ENCODE peak calls at places on chromosome 7, in four cellular contexts. One of them, this sample, is unnamed.

GRCh38 chr7:44622342-44623151 is 16.1 kb downstream of the OGDH start:
- DNase-seq in A549: no peak
- DNase-seq in HepG2: peak
- DNase-seq in K562: no peak
- DNase-seq in this sample: no peak

GRCh38 chr7:111071556-111071955 is 19.4 kb upstream of the LRRN3 start:
- DNase-seq in A549: no peak
- DNase-seq in HepG2: no peak
- DNase-seq in K562: no peak
- DNase-seq in this sample: no peak

GRCh38 chr7:14403587-14403986 is 414.1 kb upstream of the ETV1 start:
- DNase-seq in A549: no peak
- DNase-seq in HepG2: no peak
- DNase-seq in K562: no peak
- DNase-seq in this sample: no peak

GRCh38 chr7:822692-823276 is 9.5 kb upstream of the SUN1 start:
- DNase-seq in K562: no peak
- DNase-seq in A549: no peak
- DNase-seq in HepG2: no peak
- DNase-seq in this sample: no peak

GRCh38 chr7:156475179-156475578 is 165.4 kb upstream of the RNF32 start:
- DNase-seq in HepG2: no peak
- DNase-seq in K562: no peak
- DNase-seq in A549: no peak
- DNase-seq in this sample: peak

GRCh38 chr7:41633690-41634089 is 69.2 kb downstream of the INHBA start:
- DNase-seq in HepG2: no peak
- DNase-seq in K562: no peak
- DNase-seq in A549: no peak
- DNase-seq in this sample: no peak

GRCh38 chr7:151800861-151801260 is 76.1 kb downstream of the PRKAG2 start:
- DNase-seq in A549: no peak
- DNase-seq in K562: no peak
- DNase-seq in HepG2: no peak
- DNase-seq in this sample: no peak

GRCh38 chr7:152329469-152329868 is 106.3 kb downstream of the KMT2C start:
- DNase-seq in A549: no peak
- DNase-seq in K562: no peak
- DNase-seq in HepG2: no peak
- DNase-seq in this sample: no peak

GRCh38 chr7:127374181-127374580 is 18.3 kb downstream of the ZNF800 start:
- DNase-seq in HepG2: no peak
- DNase-seq in A549: no peak
- DNase-seq in K562: no peak
- DNase-seq in this sample: no peak

GRCh38 chr7:80428161-80429054 is 83.5 kb downstream of the GNAT3 start:
- DNase-seq in A549: peak
- DNase-seq in HepG2: peak
- DNase-seq in K562: no peak
- DNase-seq in this sample: no peak

GRCh38 chr7:38584443-38585210 is 46.5 kb downstream of the AMPH start:
- DNase-seq in A549: no peak
- DNase-seq in K562: no peak
- DNase-seq in HepG2: no peak
- DNase-seq in this sample: no peak

GRCh38 chr7:47444376-47445098 is 137.4 kb downstream of the TNS3 start:
- DNase-seq in K562: no peak
- DNase-seq in HepG2: peak
- DNase-seq in A549: peak
- DNase-seq in this sample: no peak

GRCh38 chr7:134813668-134814067 is 34.2 kb downstream of the CALD1 start:
- DNase-seq in K562: no peak
- DNase-seq in HepG2: no peak
- DNase-seq in A549: no peak
- DNase-seq in this sample: no peak

GRCh38 chr7:20998309-20998708 is 211.6 kb upstream of the SP8 start:
- DNase-seq in K562: no peak
- DNase-seq in A549: no peak
- DNase-seq in HepG2: peak
- DNase-seq in this sample: no peak

GRCh38 chr7:116949941-116950801 is 3.1 kb upstream of the ST7 start:
- DNase-seq in A549: no peak
- DNase-seq in K562: peak
- DNase-seq in HepG2: no peak
- DNase-seq in this sample: no peak

GRCh38 chr7:16447867-16448266 is 17.7 kb downstream of the SOSTDC1 start:
- DNase-seq in K562: no peak
- DNase-seq in A549: no peak
- DNase-seq in HepG2: no peak
- DNase-seq in this sample: no peak
- TF ChIP-seq KDM1A in K562: no peak
- TF ChIP-seq KDM1A in A549: no peak
- TF ChIP-seq KDM1A in HepG2: no peak
- TF ChIP-seq KDM1A in this sample: no peak

GRCh38 chr7:17369686-17370426 is 71.4 kb downstream of the AHR start:
- DNase-seq in K562: no peak
- DNase-seq in A549: peak
- DNase-seq in HepG2: peak
- DNase-seq in this sample: no peak
- TF ChIP-seq ESRRA in K562: no peak
- TF ChIP-seq ESRRA in A549: no peak
- TF ChIP-seq ESRRA in HepG2: no peak
- TF ChIP-seq ESRRA in this sample: no peak

GRCh38 chr7:55502209-55502608 is 70.1 kb downstream of the VOPP1 start:
- DNase-seq in A549: no peak
- DNase-seq in HepG2: no peak
- DNase-seq in K562: no peak
- DNase-seq in this sample: no peak
- TF ChIP-seq KDM1A in A549: no peak
- TF ChIP-seq KDM1A in HepG2: no peak
- TF ChIP-seq KDM1A in K562: no peak
- TF ChIP-seq KDM1A in this sample: no peak

GRCh38 chr7:66099551-66100407 is 14.9 kb upstream of the CRCP start:
- DNase-seq in A549: peak
- DNase-seq in K562: peak
- DNase-seq in HepG2: no peak
- DNase-seq in this sample: no peak
- TF ChIP-seq ESRRA in A549: no peak
- TF ChIP-seq ESRRA in K562: no peak
- TF ChIP-seq ESRRA in HepG2: no peak
- TF ChIP-seq ESRRA in this sample: no peak

GRCh38 chr7:29318853-29319718 is 124.5 kb downstream of the CHN2 start:
- DNase-seq in HepG2: no peak
- DNase-seq in K562: no peak
- DNase-seq in A549: no peak
- DNase-seq in this sample: no peak

GRCh38 chr7:29315302-29316270 is 121.0 kb downstream of the CHN2 start:
- DNase-seq in HepG2: no peak
- DNase-seq in K562: no peak
- DNase-seq in A549: no peak
- DNase-seq in this sample: no peak

GRCh38 chr7:29320577-29320976 is 126.0 kb downstream of the CHN2 start:
- DNase-seq in K562: no peak
- DNase-seq in HepG2: no peak
- DNase-seq in A549: no peak
- DNase-seq in this sample: no peak

GRCh38 chr7:29322023-29322712 is 127.6 kb downstream of the CHN2 start:
- DNase-seq in K562: no peak
- DNase-seq in HepG2: no peak
- DNase-seq in A549: no peak
- DNase-seq in this sample: no peak

DNA sequence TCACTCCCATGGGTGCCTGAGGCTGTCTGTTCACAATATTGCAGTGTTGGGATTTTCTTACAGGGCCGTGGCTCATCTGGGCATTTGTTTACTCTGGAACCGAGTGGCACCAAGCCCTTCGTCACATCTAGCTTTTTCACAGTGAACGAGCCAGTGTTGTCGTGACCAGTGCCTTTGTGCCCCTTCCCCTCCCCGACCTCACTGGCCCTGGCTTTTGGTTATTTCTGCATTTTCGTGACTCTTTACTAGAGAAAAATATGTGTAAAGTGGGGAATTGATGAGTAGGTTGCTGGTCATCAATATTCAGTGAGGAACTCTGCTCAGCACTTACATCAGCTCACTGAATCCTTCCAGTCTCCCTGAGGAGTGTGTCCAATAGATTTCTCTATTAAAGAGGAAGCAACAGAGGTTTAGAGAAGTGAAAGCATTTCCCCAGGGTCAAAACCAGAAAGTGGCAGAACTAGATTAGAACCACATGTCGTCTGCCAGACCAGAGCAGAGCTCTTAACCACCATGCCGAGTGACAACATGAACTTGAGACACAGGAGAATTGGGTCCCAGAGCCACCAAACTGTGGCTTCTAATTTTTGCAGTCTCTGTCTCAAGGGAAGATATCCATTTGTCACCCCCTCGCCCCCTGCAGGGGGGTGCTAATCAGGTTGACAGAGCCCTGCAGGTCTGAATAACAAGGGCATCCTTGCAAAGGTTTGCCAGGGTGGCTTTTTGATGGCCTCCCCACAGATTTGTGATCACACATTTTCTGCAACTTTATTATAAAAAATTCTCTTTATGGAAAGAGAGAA is 125.3 kb downstream of the CHN2 start:
- DNase-seq in K562: no peak
- DNase-seq in A549: no peak
- DNase-seq in HepG2: no peak
- DNase-seq in this sample: peak
- TF ChIP-seq KDM1A in K562: no peak
- TF ChIP-seq KDM1A in A549: no peak
- TF ChIP-seq KDM1A in HepG2: no peak
- TF ChIP-seq KDM1A in this sample: no peak

GRCh38 chr7:146960747-146961416 is 844.3 kb downstream of the CNTNAP2 start:
- DNase-seq in HepG2: no peak
- DNase-seq in K562: no peak
- DNase-seq in A549: no peak
- DNase-seq in this sample: no peak

GRCh38 chr7:146961617-146962016 is 845.0 kb downstream of the CNTNAP2 start:
- DNase-seq in A549: no peak
- DNase-seq in HepG2: no peak
- DNase-seq in K562: no peak
- DNase-seq in this sample: no peak

DNA sequence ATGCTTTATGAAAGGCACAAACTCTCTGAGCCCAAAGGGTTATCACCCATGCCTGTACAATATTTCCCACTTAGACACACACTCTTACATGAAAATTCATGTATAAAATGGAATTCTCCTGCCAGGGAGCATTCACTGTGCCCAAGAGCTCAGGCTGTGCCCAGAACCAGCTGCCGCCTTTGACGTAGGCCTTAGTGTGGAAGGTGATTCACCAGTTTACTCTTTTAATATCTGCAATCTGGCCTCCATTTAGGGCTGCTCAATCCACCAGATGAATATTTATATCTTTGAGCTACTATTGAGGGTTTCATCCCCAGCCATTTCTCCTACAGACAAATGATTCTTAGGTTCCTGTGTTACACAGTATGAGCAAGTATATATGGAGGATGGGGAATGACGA is 849.7 kb downstream of the CNTNAP2 start:
- DNase-seq in A549: no peak
- DNase-seq in HepG2: no peak
- DNase-seq in K562: no peak
- DNase-seq in this sample: no peak
- TF ChIP-seq ESRRA in A549: no peak
- TF ChIP-seq ESRRA in HepG2: no peak
- TF ChIP-seq ESRRA in K562: no peak
- TF ChIP-seq ESRRA in this sample: no peak

GRCh38 chr7:95843286-95843685 is 70.9 kb downstream of the DYNC1I1 start:
- DNase-seq in K562: no peak
- DNase-seq in HepG2: no peak
- DNase-seq in A549: no peak
- DNase-seq in this sample: no peak

GRCh38 chr7:95847061-95847460 is 74.7 kb downstream of the DYNC1I1 start:
- DNase-seq in K562: no peak
- DNase-seq in HepG2: no peak
- DNase-seq in A549: no peak
- DNase-seq in this sample: no peak

GRCh38 chr7:95840953-95841950 is 68.9 kb downstream of the DYNC1I1 start:
- DNase-seq in K562: peak
- DNase-seq in HepG2: peak
- DNase-seq in A549: peak
- DNase-seq in this sample: no peak

GRCh38 chr7:95845007-95845406 is 72.7 kb downstream of the DYNC1I1 start:
- DNase-seq in K562: no peak
- DNase-seq in A549: no peak
- DNase-seq in HepG2: no peak
- DNase-seq in this sample: no peak
- TF ChIP-seq KDM1A in K562: no peak
- TF ChIP-seq KDM1A in A549: no peak
- TF ChIP-seq KDM1A in HepG2: no peak
- TF ChIP-seq KDM1A in this sample: no peak